ENCODE peak calls at places on chromosomes 12 and 14, in eight cellular contexts. P is stimulated activated CD8-positive, alpha-beta memory T cell treated with anti-CD3 and anti-CD28 coated beads, Interleukin-12 subunit alpha, Interleukin-12 subunit beta, amount 100 ng/mL, for 4 hours; O is iPS-NIHi11; J is gastrocnemius medialis; G is PC-3; M is substantia nigra; B is RPMI7951; V is anterior cingulate cortex. E is an unnamed sample.

GRCh38 chr12:4245446-4245845 is 28.1 kb upstream of the CCND2 start:
- DNase-seq in V (no peak), B (no peak), J (no peak), P (no peak), G (no peak), O (no peak), M (no peak), E (no peak)

GRCh38 chr12:121893901-121894540 is 5.4 kb downstream of the PSMD9 start:
- DNase-seq in J (no peak), V (no peak), B (peak; percentile 53), P (no peak), O (no peak), G (peak; percentile 88), M (no peak), E (peak; percentile 80)

GRCh38 chr12:15171015-15171646 is 50.1 kb downstream of the RERG start:
- DNase-seq in P (no peak), G (no peak), O (no peak), J (no peak), V (no peak), B (no peak), M (no peak), E (no peak)

GRCh38 chr12:88247241-88247643 is 105.1 kb downstream of the TMTC3 start:
- DNase-seq in J (no peak), P (no peak), B (peak; percentile 89), M (no peak), O (no peak), V (no peak), G (peak; percentile 96), E (peak; percentile 86)

GRCh38 chr12:53174881-53175491 is 5.5 kb upstream of the ZNF740 start:
- DNase-seq in P (no peak), V (no peak), G (peak; percentile 67), J (no peak), B (peak; percentile 44), O (peak; percentile 78), M (no peak), E (peak; percentile 80)

GRCh38 chr14:63895510-63895909 is 42.7 kb downstream of the SYNE2 start:
- DNase-seq in M (no peak), J (no peak), V (no peak), P (no peak), G (no peak), O (no peak), B (no peak), E (no peak)

GRCh38 chr12:115574831-115575230 is 702.7 kb downstream of the MED13L start:
- DNase-seq in V (no peak), M (no peak), G (no peak), B (no peak), J (no peak), O (no peak), P (no peak), E (no peak)

GRCh38 chr14:53367631-53368030 is 214.5 kb upstream of the DDHD1 start:
- DNase-seq in M (no peak), B (no peak), P (no peak), V (no peak), J (no peak), O (no peak), G (no peak), E (peak; percentile 1)

GRCh38 chr14:89349196-89350008 is 67.6 kb downstream of the FOXN3 start:
- DNase-seq in O (peak; percentile 76), J (peak; percentile 86), B (no peak), G (no peak), V (peak; percentile 88), P (no peak), M (no peak), E (no peak)

GRCh38 chr12:23186950-23187349 is 562.0 kb downstream of the ETNK1 start:
- DNase-seq in J (no peak), P (no peak), M (no peak), V (no peak), G (no peak), B (no peak), O (no peak), E (no peak)

GRCh38 chr14:45057881-45058364 is 26.0 kb upstream of the PRPF39 start:
- DNase-seq in J (no peak), O (no peak), B (no peak), V (no peak), P (no peak), M (no peak), G (no peak), E (no peak)

E was measured in ELR.